ENCODE peak calls at places on chromosome 19, in four cellular contexts. Q, A, T and W are unnamed samples.

GRCh38 chr19:35642312-35642711 is 767 bp downstream of the ETV2 start:
- DNase-seq in Q (no peak), A (no peak), T (no peak), W (no peak)

GRCh38 chr19:53879145-53880037 is 2.6 kb upstream of the PRKCG start:
- DNase-seq in T (peak; percentile 82), A (peak; percentile 93), Q (peak; percentile 90), W (peak; percentile 67)

GRCh38 chr19:31586282-31586681 is 237.0 kb upstream of the TSHZ3 start:
- DNase-seq in Q (no peak), T (peak; percentile 66), A (no peak), W (peak; percentile 26)

GRCh38 chr19:7006305-7006704 is 14.9 kb downstream of the MBD3L2B start:
- DNase-seq in Q (no peak), A (no peak), T (no peak), W (no peak)

GRCh38 chr19:368624-369020 is 24.0 kb upstream of the MIER2 start:
- DNase-seq in T (no peak), Q (no peak), A (peak; percentile 23), W (no peak)

GRCh38 chr19:33376423-33376822 is 2.9 kb downstream of the CEBPG start:
- DNase-seq in Q (peak; percentile 63), A (peak; percentile 94), T (peak; percentile 89), W (no peak)

GRCh38 chr19:30065680-30066606 is 123.9 kb downstream of the URI1 start:
- DNase-seq in Q (no peak), A (peak; percentile 17), T (no peak), W (no peak)

GRCh38 chr19:41511628-41512027 is 64.3 kb upstream of the CEACAM21 start:
- DNase-seq in Q (no peak), A (no peak), T (no peak), W (no peak)

GRCh38 chr19:18841400-18841799 is 9.6 kb downstream of the UPF1 start:
- DNase-seq in T (no peak), A (no peak), Q (no peak), W (no peak)

GRCh38 chr19:18349524-18350128 is 9.2 kb downstream of the PGPEP1 start:
- DNase-seq in Q (peak; percentile 49), T (peak; percentile 47), A (peak; percentile 77), W (no peak)

GRCh38 chr19:42389899-42390298 is at the start of gene CNFN:
- DNase-seq in T (no peak), A (no peak), Q (no peak), W (no peak)

GRCh38 chr19:41708481-41708880 is at the start of gene CEACAM5:
- DNase-seq in T (no peak), Q (no peak), A (peak; percentile 85), W (no peak)

GRCh38 chr19:32066056-32066455 is 279.4 kb upstream of the ZNF507 start:
- DNase-seq in Q (no peak), A (no peak), T (no peak), W (no peak)

GRCh38 chr19:32322541-32322940 is 22.9 kb upstream of the ZNF507 start:
- DNase-seq in Q (no peak), A (peak; percentile 83), T (no peak), W (no peak)

GRCh38 chr19:30428281-30428680 is 56.1 kb downstream of the ZNF536 start:
- DNase-seq in A (no peak), T (no peak), Q (no peak), W (no peak)

GRCh38 chr19:53101518-53101917 is 1.7 kb downstream of the ZNF160 start:
- DNase-seq in Q (no peak), A (no peak), T (peak; percentile 7), W (no peak)

GRCh38 chr19:42279902-42280760 is 11.1 kb downstream of the CIC start:
- DNase-seq in A (peak; percentile 95), T (peak; percentile 91), Q (peak; percentile 89), W (peak; percentile 60)

GRCh38 chr19:39867952-39868351 is 21.8 kb upstream of the FBL start:
- DNase-seq in A (no peak), T (no peak), Q (no peak), W (no peak)

GRCh38 chr19:3047307-3048189 is 14.7 kb downstream of the TLE5 start:
- DNase-seq in A (peak; percentile 94), Q (peak; percentile 81), T (peak; percentile 66), W (peak; percentile 23)
- TF ChIP-seq CTCF in A (no peak), Q (no peak), T (no peak), W (no peak)

GRCh38 chr19:47458672-47459071 is 13.0 kb downstream of the SLC8A2 start:
- DNase-seq in Q (no peak), T (no peak), A (no peak), W (no peak)

GRCh38 chr19:47459477-47459876 is 12.2 kb downstream of the SLC8A2 start:
- DNase-seq in T (no peak), Q (no peak), A (no peak), W (no peak)

GRCh38 chr19:47465957-47466356 is 5.7 kb downstream of the SLC8A2 start:
- DNase-seq in T (no peak), Q (no peak), A (no peak), W (no peak)

GRCh38 chr19:47464619-47465018 is 7.1 kb downstream of the SLC8A2 start:
- DNase-seq in A (no peak), T (no peak), Q (no peak), W (no peak)

GRCh38 chr19:47461876-47462275 is 9.8 kb downstream of the SLC8A2 start:
- DNase-seq in A (no peak), T (no peak), Q (no peak), W (no peak)
- H3K27me3 ChIP-seq in A (no peaks in the 10 kb centered on the region), T (peaks cover 32% of the 10 kb centered on the region), Q (peaks cover 6% of the 10 kb centered on the region), W (peaks cover 29% of the 10 kb centered on the region)

DNA sequence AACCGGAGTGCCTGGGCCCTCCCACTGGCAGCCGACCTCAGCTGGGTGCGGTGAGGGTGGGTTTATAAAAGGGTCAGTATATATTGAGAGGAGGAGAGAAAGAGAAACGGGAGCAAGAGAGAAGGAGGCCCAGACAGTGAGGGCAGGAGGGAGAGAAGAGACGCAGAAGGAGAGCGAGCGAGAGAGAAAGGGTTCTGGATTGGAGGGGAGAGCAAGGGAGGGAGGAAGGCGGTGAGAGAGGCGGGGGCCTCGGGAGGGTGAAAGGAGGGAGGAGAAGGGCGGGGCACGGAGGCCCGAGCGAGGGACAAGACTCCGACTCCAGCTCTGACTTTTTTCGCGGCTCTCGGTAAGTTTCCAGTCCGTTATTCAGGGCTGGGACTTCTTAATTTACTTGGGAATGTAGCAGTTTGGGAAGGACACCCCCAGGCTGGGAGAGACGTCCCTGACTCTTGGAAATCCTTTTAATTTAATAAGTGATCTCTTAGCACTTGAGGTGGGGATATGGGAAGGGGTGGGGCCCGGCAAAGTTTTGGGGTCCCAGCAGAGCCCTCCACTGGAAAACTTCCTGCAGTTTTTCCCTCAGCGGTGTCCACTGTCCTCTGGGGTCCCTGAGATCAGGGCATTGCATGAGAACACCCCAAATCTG is at the start of gene EMP3:
- DNase-seq in Q (peak; percentile 81), T (peak; percentile 91), A (peak; percentile 89), W (peak; percentile 80)
- H3K4me3 ChIP-seq in Q (peak within 1 kb of the TSS; percentile 22), T (peak within 1 kb of the TSS; percentile 85), A (peak within 1 kb of the TSS; percentile 51), W (peak within 1 kb of the TSS; percentile 83)

GRCh38 chr19:11451327-11451941 is 16.0 kb downstream of the PRKCSH start:
- DNase-seq in Q (no peak), A (no peak), T (no peak), W (no peak)

GRCh38 chr19:11450570-11451326 is 15.3 kb downstream of the PRKCSH start:
- DNase-seq in Q (no peak), A (no peak), T (no peak), W (no peak)

GRCh38 chr19:11453468-11454341 is 18.3 kb downstream of the PRKCSH start:
- DNase-seq in T (no peak), Q (no peak), A (no peak), W (no peak)

GRCh38 chr19:11452814-11453335 is 17.4 kb downstream of the PRKCSH start:
- DNase-seq in T (no peak), A (no peak), Q (no peak), W (no peak)

GRCh38 chr19:11451942-11452813 is 16.7 kb downstream of the PRKCSH start:
- DNase-seq in T (no peak), Q (no peak), A (no peak), W (no peak)
- TF ChIP-seq CTCF in T (peak; percentile 20), Q (no peak), A (no peak), W (no peak)

DNA sequence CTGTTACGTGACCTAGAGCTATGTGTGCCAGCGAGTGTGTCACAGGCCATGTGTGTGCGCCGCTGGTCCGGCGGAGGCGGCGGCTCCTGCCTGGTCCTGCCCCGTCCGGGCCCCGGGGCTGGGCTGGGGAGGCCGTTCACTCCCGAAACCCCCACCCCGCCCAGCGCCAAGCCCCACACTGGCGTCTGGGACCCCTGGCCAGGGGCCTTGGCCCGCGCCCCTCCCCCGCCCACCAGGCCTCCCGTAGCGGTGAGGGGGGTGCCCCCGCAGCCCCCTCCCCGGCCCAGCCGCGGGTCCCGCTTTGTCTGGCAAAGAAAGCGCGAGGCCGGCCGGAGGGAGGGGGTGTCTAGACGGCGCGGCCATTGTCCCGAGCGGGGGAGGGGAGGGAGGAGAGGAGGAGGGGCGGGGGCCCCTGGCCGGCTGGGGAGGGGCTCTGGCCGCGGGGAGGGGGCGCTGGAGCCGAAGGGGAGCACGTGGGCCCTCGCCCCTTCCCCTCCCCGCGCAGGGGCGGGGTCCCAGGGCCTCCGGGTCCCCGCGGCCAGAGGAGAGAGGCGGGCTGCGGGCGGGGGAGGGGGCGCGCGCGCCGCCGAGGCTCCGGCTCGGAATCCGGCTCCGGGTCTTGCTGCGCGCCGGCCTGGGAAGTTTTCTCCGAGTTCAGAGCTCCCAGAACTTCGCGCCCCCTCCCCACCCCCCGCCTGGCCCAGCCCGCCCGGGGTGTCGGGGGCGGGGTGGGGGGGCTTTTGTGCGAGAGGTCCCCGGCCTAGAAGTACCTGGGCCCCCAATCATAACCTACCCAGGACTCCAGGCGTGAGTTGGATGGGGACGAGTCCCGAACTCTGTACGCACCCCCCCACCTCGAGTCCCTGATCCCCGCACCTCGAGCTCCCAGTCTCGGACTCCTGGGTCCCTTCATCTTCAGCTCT is 882 bp downstream of the NOTCH3 start:
- DNase-seq in Q (peak; percentile 51), T (peak; percentile 37), A (no peak), W (no peak)
- H3K27me3 ChIP-seq in Q (no peaks in the 10 kb centered on the region), T (no peaks in the 10 kb centered on the region), A (no peaks in the 10 kb centered on the region), W (no peaks in the 10 kb centered on the region)

GRCh38 chr19:17145546-17146497 is 69.3 kb upstream of the USE1 start:
- DNase-seq in T (no peak), A (no peak), Q (no peak), W (no peak)
- H3K4me3 ChIP-seq in T (no peak overlapping the region), A (no peak overlapping the region), Q (no peak overlapping the region), W (no peak overlapping the region)

GRCh38 chr19:3880471-3881271 is at the start of gene ATCAY:
- DNase-seq in Q (no peak), A (no peak), T (no peak), W (no peak)

GRCh38 chr19:3881272-3882040 is 971 bp downstream of the ATCAY start:
- DNase-seq in A (no peak), Q (no peak), T (no peak), W (no peak)

GRCh38 chr19:3882041-3882384 is 1.5 kb downstream of the ATCAY start:
- DNase-seq in Q (no peak), A (no peak), T (no peak), W (no peak)

DNA sequence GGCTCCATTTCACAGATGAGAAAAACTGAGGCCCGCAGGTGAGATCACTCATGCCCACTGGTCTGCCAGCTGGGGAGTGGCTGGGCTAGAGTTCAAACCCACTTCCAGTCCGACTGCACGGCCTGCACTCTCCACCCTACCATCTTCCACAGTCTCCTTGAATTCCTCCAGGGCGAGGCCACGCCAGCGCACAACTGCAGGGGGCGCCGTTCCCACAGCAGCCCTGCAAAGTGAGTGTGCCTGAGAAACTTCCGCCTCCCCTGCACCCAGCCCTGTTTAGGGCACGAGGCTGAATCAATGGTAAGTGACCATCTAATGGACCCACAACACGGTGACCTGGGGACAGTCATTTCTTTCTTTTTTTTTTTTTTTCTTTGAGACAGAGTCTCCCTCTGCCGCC is 829 bp upstream of the ATCAY start:
- DNase-seq in T (no peak), A (no peak), Q (no peak), W (no peak)
- TF ChIP-seq CTCF in T (no peak), A (no peak), Q (no peak), W (no peak)

GRCh38 chr19:38218204-38218603 is 5.8 kb downstream of the DPF1 start:
- DNase-seq in T (no peak), A (no peak), Q (no peak), W (no peak)
- H3K27me3 ChIP-seq in T (no peaks in the 10 kb centered on the region), A (no peaks in the 10 kb centered on the region), Q (no peaks in the 10 kb centered on the region), W (no peaks in the 10 kb centered on the region)